ENCODE peak calls at places on chromosome 18, in five cellular contexts. I, D, L, Q and E are unnamed samples.

GRCh38 chr18:2657788-2658458 is 2.4 kb downstream of the SMCHD1 start:
- DNase-seq in I (peak; percentile 91), D (peak; percentile 89), L (peak; percentile 84), Q (no peak), E (peak; percentile 30)

GRCh38 chr18:56066524-56067215 is 478.7 kb upstream of the TCF4 start:
- DNase-seq in I (no peak), D (peak; percentile 22), L (no peak), Q (no peak), E (no peak)

GRCh38 chr18:44178476-44178875 is 502.2 kb upstream of the SETBP1 start:
- DNase-seq in I (peak; percentile 32), D (no peak), L (peak; percentile 38), Q (peak; percentile 61), E (no peak)

GRCh38 chr18:433297-433696 is 67.2 kb downstream of the COLEC12 start:
- DNase-seq in I (peak; percentile 83), D (no peak), L (no peak), Q (no peak), E (no peak)

GRCh38 chr18:8990276-8991031 is 112.0 kb upstream of the NDUFV2 start:
- DNase-seq in I (peak; percentile 20), D (peak; percentile 48), L (no peak), Q (peak; percentile 71), E (peak; percentile 15)

GRCh38 chr18:75003764-75004690 is 204.9 kb downstream of the PTGR3 start:
- DNase-seq in I (peak; percentile 69), D (peak; percentile 24), L (peak; percentile 58), Q (no peak), E (no peak)

GRCh38 chr18:10391506-10391905 is 62.9 kb upstream of the APCDD1 start:
- DNase-seq in I (no peak), D (no peak), L (no peak), Q (no peak), E (no peak)

GRCh38 chr18:44852818-44853217 is 172.1 kb downstream of the SETBP1 start:
- DNase-seq in I (peak; percentile 39), D (no peak), L (no peak), Q (no peak), E (no peak)

GRCh38 chr18:35104391-35105051 is 63.3 kb downstream of the MAPRE2 start:
- DNase-seq in I (no peak), D (no peak), L (no peak), Q (no peak), E (no peak)

GRCh38 chr18:51074605-51075004 is 44.6 kb downstream of the SMAD4 start:
- DNase-seq in I (no peak), D (no peak), L (no peak), Q (no peak), E (no peak)

GRCh38 chr18:35502062-35502461 is 4.3 kb upstream of the INO80C start:
- DNase-seq in I (no peak), D (no peak), L (no peak), Q (no peak), E (no peak)

GRCh38 chr18:62183578-62184195 is 3.2 kb downstream of the PIGN start:
- DNase-seq in I (peak; percentile 80), D (peak; percentile 88), L (peak; percentile 81), Q (no peak), E (no peak)

GRCh38 chr18:69664399-69664798 is 263.7 kb downstream of the DOK6 start:
- DNase-seq in I (no peak), D (peak; percentile 31), L (no peak), Q (no peak), E (no peak)

GRCh38 chr18:22822024-22822423 is 111.1 kb upstream of the RBBP8 start:
- DNase-seq in I (peak; percentile 75), D (peak; percentile 77), L (peak; percentile 84), Q (no peak), E (peak; percentile 62)
- H3K4me3 ChIP-seq in I (no peak overlapping the region), D (no peak overlapping the region), L (no peak overlapping the region), Q (no peak overlapping the region), E (no peak overlapping the region)

DNA sequence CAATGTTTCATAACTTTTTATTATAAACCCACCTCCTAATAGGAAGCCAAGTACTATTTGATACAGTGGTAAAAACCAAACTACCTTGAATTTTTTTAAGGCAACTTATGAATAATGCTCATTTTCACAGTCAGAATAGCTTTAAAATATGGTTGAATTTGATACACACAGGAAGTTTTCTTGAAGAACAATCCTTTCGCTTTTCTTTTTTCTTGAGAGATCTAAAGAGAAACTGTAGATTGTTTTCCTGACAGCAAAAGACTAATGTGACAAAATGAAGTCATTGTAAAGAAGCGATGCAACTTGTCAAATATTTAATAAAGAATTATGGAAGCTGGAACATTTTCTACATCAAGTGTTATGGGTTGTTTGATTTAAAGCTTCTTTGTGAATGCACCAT is 227.7 kb downstream of the ALPK2 start:
- DNase-seq in I (no peak), D (no peak), L (no peak), Q (no peak), E (no peak)
- H3K4me3 ChIP-seq in I (no peak overlapping the region), D (no peak overlapping the region), L (no peak overlapping the region), Q (no peak overlapping the region), E (no peak overlapping the region)

DNA sequence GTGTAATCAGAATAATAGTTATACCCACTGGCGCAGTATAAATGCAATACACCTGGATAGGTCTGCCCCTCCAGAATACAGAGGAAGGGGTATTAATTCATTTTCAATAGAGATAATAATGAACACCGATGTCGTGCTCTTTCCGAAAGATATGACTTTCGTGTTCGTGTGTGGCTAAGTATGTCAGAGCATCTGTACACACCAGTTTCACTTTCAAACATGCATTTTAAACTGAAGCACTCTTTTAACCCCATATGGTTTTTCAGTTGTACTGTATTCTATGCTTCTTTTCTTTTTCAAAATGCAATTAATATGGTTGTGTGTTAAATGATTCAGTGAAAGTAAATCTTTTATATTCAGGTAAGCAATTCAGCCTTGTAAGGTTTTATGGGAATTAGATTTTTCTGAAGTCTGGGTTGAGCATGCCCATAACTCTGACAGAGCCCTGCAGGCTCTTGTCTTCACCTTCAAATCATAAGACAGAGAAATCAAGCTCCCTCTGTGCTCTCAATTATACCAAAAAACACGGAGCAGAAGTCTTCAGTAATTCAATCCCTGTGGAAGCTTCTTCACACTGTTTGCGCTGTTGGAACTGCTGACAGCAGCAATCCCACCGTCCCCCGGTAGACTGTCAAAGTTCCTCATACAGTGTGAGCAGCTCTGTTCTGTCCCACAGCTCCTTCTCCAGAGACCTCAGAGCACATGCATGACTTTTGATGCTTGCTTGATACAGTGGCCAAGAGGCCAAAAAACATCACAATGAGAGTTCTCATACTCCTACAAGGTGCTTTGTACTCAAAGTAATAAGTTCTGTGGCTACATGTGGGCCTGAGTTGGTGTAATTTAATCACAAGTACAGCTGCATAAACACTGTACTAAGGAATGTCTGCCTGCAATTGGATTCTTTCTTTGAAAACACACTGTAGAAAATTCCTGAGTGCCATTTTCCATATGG is 186.9 kb downstream of the ZNF521 start:
- DNase-seq in I (peak; percentile 26), D (peak; percentile 66), L (peak; percentile 24), Q (no peak), E (peak; percentile 43)
- H3K4me3 ChIP-seq in I (peak overlapping the region; percentile 46), D (peak overlapping the region; percentile 84), L (peak overlapping the region; percentile 45), Q (peak overlapping the region; percentile 34), E (peak overlapping the region; percentile 23)

DNA sequence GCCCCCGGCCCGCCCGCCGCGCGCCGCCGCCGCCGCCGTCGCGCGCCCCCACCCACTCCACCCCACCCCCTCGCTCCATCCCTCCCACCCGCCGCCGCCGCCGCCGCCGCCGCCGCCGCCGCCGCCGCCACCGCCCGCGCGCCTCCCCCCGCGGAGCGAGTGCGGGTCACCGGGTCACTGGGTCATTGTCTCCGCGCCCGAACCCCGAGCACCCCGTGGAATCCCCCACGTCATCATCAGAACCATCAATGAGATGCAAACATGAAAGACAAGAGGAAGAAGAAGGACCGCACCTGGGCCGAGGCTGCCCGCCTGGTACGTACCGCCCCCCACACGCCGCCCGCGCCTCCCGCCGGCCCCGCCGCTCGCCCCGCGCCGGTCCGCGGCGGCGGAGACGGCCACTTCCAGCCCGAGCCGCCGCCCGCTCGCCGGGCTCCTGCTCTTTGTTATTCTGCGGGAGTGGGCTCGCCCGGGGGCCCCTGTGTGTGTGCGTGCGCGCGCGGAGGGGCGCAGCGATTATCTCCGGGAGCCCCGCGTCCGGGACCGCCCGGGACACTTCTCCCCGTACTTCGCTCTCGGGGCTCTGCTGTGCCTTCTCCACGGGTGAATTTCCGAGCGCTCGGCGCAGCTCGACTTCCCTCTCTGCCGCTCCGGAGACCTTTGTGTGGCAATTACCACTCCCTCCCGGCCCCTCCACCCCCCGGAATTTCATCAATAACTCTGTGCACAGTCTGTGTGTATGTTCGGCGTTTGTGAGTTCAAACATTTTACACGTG is 540 bp downstream of the ASXL3 start:
- DNase-seq in I (no peak), D (peak; percentile 28), L (no peak), Q (peak; percentile 66), E (no peak)
- H3K4me3 ChIP-seq in I (peak overlapping the region; percentile 60), D (peak overlapping the region; percentile 67), L (peak overlapping the region; percentile 47), Q (peak overlapping the region; percentile 90), E (peak overlapping the region; percentile 60)

DNA sequence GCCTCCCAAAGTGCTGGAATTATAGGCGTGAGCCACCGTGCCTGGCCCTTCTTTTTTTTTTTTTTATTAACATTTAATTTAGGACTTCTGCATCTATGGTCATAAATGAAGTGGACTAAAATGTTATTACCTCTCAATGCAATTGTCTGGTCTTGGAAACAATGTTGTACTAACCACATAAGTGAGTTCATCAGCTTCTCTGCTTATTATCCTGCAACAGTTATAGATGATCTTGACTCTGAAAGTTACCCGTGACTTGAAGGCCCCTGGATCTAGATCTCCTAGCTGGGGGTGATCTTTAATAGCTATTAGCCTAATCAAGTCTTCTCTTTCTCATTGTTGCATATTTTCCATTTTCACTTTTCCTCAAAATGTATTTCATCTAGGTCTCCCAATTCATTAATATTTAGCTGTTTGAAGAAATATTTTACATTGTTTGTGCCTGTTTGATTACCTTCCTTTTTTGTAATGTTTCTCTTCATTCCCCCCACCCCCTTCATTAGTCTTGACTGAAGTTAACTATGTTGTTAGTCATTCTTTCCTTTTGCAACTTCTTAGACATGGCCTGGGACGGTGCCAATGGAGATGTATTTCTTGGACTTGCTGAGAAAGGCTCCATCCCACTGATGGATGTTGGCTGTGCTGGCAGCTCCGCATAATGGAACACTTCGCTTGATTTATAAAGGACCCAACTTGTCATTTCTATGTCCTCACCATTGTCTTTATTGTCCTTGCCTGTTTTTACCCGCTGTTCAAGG is 141.6 kb upstream of the RIOK3 start:
- DNase-seq in I (peak; percentile 98), D (peak; percentile 92), L (peak; percentile 96), Q (no peak), E (peak; percentile 87)
- H3K4me3 ChIP-seq in I (peak overlapping the region; percentile 22), D (no peak overlapping the region), L (no peak overlapping the region), Q (no peak overlapping the region), E (no peak overlapping the region)

GRCh38 chr18:26575865-26576217 is 27.5 kb upstream of the KCTD1 start:
- DNase-seq in I (no peak), D (no peak), L (no peak), Q (no peak), E (no peak)
- H3K4me3 ChIP-seq in I (no peak overlapping the region), D (peak overlapping the region; percentile 79), L (no peak overlapping the region), Q (peak overlapping the region; percentile 42), E (peak overlapping the region; percentile 55)

DNA sequence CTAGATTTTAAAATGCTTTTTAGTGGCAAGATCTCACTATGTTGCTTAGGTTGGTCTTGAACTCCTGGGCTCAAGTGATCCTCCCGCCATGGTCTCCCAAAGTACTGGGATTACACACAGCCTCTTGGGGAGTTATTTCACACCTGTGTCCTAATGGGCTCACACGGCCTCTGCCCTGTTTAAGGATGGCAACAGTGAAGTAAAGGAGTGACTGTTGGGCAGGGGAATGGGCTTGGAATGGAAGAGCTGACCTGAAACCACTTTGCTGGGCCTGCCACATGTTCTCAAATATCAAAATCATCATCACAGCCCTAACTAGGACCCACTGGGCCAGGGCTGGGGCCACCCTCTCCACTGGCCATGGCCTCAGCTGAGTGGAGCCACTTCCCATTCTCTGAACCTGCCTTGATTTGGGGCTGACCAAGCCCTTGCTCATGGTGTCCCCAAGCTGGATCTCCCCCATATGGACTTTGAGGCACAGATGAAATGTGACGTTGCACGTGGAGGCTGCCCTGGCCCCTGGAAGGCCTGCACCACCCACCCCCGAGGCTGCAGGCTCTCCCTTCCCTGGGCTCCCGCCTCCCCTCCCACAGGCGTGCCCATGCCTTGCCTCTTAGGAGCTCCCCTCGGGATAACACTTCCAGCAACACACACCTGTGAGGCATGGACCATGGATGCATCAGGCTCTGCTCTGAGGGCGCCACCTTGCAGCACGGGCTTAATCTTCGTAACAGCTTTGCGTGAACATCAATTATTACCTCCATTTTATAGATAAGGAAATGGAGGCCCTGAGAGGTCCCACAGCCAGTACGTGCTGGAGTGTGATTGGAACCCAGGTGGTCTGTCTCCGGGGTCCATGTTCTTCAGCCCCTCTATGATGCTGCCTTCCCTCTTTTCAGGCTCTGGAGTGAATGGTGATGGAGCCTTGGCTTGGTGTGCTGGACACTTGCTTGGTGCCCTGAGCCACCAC is 71.8 kb upstream of the SMAD7 start:
- DNase-seq in I (no peak), D (no peak), L (no peak), Q (peak; percentile 56), E (no peak)
- H3K4me3 ChIP-seq in I (no peak overlapping the region), D (no peak overlapping the region), L (no peak overlapping the region), Q (no peak overlapping the region), E (no peak overlapping the region)